ENCODE peak calls at places on chromosomes 11 and 22, in five cellular contexts. One of them, this sample, is unnamed.

GRCh38 chr22:29206372-29207230 is 905 bp downstream of the EMID1 start:
- DNase-seq in T-helper 2 cell: no peak
- DNase-seq in lung microvascular endothelial cell: no peak
- DNase-seq in NCI-H774: no peak
- DNase-seq in EL: no peak
- DNase-seq in this sample: no peak

GRCh38 chr22:31344369-31345330 is 1.5 kb downstream of the PATZ1 start:
- DNase-seq in T-helper 2 cell: peak
- DNase-seq in EL: no peak
- DNase-seq in lung microvascular endothelial cell: peak
- DNase-seq in NCI-H774: no peak
- DNase-seq in this sample: peak

GRCh38 chr11:129881570-129882170 is 13.7 kb downstream of the NFRKB start:
- DNase-seq in lung microvascular endothelial cell: peak
- DNase-seq in EL: peak
- DNase-seq in NCI-H774: no peak
- DNase-seq in T-helper 2 cell: peak
- DNase-seq in this sample: peak

GRCh38 chr22:20319041-20319744 is 667 bp downstream of the DGCR6L start:
- DNase-seq in lung microvascular endothelial cell: peak
- DNase-seq in T-helper 2 cell: no peak
- DNase-seq in NCI-H774: no peak
- DNase-seq in EL: peak
- DNase-seq in this sample: peak

GRCh38 chr22:20316844-20317401 is 2.9 kb downstream of the DGCR6L start:
- DNase-seq in lung microvascular endothelial cell: no peak
- DNase-seq in T-helper 2 cell: no peak
- DNase-seq in EL: no peak
- DNase-seq in NCI-H774: no peak
- DNase-seq in this sample: no peak

GRCh38 chr11:16963316-16963876 is 50.8 kb downstream of the PLEKHA7 start:
- DNase-seq in T-helper 2 cell: no peak
- DNase-seq in EL: no peak
- DNase-seq in lung microvascular endothelial cell: no peak
- DNase-seq in NCI-H774: no peak
- DNase-seq in this sample: no peak

GRCh38 chr11:88709567-88709966 is 356.2 kb downstream of the GRM5 start:
- DNase-seq in NCI-H774: no peak
- DNase-seq in T-helper 2 cell: no peak
- DNase-seq in EL: peak
- DNase-seq in lung microvascular endothelial cell: no peak
- DNase-seq in this sample: no peak

GRCh38 chr11:102177974-102178631 is 67.9 kb downstream of the YAP1 start:
- DNase-seq in NCI-H774: no peak
- DNase-seq in EL: peak
- DNase-seq in lung microvascular endothelial cell: peak
- DNase-seq in T-helper 2 cell: no peak
- DNase-seq in this sample: peak

GRCh38 chr11:124415356-124415923 is 9.2 kb downstream of the OR8B4 start:
- DNase-seq in T-helper 2 cell: peak
- DNase-seq in lung microvascular endothelial cell: peak
- DNase-seq in EL: peak
- DNase-seq in NCI-H774: peak
- DNase-seq in this sample: peak

GRCh38 chr22:30432520-30432919 is 7.0 kb downstream of the MTFP1 start:
- DNase-seq in EL: no peak
- DNase-seq in NCI-H774: no peak
- DNase-seq in T-helper 2 cell: no peak
- DNase-seq in lung microvascular endothelial cell: no peak
- DNase-seq in this sample: no peak

GRCh38 chr11:115643491-115643995 is 139.3 kb upstream of the CADM1 start:
- DNase-seq in T-helper 2 cell: no peak
- DNase-seq in NCI-H774: no peak
- DNase-seq in EL: no peak
- DNase-seq in lung microvascular endothelial cell: no peak
- DNase-seq in this sample: no peak

GRCh38 chr11:120524536-120525085 is 13.1 kb downstream of the GRIK4 start:
- DNase-seq in EL: no peak
- DNase-seq in T-helper 2 cell: no peak
- DNase-seq in NCI-H774: no peak
- DNase-seq in lung microvascular endothelial cell: no peak
- DNase-seq in this sample: no peak

GRCh38 chr11:6531267-6531752 is 34.2 kb downstream of the DNHD1 start:
- DNase-seq in EL: peak
- DNase-seq in lung microvascular endothelial cell: peak
- DNase-seq in NCI-H774: no peak
- DNase-seq in T-helper 2 cell: peak
- DNase-seq in this sample: peak

GRCh38 chr11:536841-537621 is at the start of gene LRRC56:
- DNase-seq in lung microvascular endothelial cell: peak
- DNase-seq in T-helper 2 cell: peak
- DNase-seq in EL: peak
- DNase-seq in NCI-H774: peak
- DNase-seq in this sample: peak

GRCh38 chr11:96389604-96390402 is at the start of the genes CCDC82 and JRKL:
- DNase-seq in EL: peak
- DNase-seq in lung microvascular endothelial cell: peak
- DNase-seq in NCI-H774: peak
- DNase-seq in T-helper 2 cell: peak
- DNase-seq in this sample: peak

GRCh38 chr11:72233773-72234513 is 9.4 kb downstream of the INPPL1 start:
- DNase-seq in T-helper 2 cell: no peak
- DNase-seq in NCI-H774: no peak
- DNase-seq in EL: no peak
- DNase-seq in lung microvascular endothelial cell: no peak
- DNase-seq in this sample: no peak

GRCh38 chr22:19941365-19942070 is at the start of the genes COMT and TXNRD2:
- DNase-seq in NCI-H774: peak
- DNase-seq in T-helper 2 cell: peak
- DNase-seq in lung microvascular endothelial cell: peak
- DNase-seq in EL: peak
- DNase-seq in this sample: peak

GRCh38 chr11:11972942-11973341 is 35.5 kb downstream of the DKK3 start:
- DNase-seq in lung microvascular endothelial cell: no peak
- DNase-seq in T-helper 2 cell: no peak
- DNase-seq in NCI-H774: no peak
- DNase-seq in EL: no peak
- DNase-seq in this sample: no peak

GRCh38 chr11:18624161-18624560 is 10.0 kb downstream of the SPTY2D1 start:
- DNase-seq in T-helper 2 cell: no peak
- DNase-seq in lung microvascular endothelial cell: peak
- DNase-seq in EL: no peak
- DNase-seq in NCI-H774: no peak
- DNase-seq in this sample: no peak

GRCh38 chr11:78676026-78676557 is 101.4 kb upstream of the NARS2 start:
- DNase-seq in lung microvascular endothelial cell: no peak
- DNase-seq in EL: no peak
- DNase-seq in NCI-H774: no peak
- DNase-seq in T-helper 2 cell: no peak
- DNase-seq in this sample: no peak

This sample was measured in A673.